ENCODE peak calls at places on chromosomes 2 and 18, in four cellular contexts. A is GM12891, M is NCI-H774, L is heart left ventricle. O is an unnamed sample.

GRCh38 chr2:55014962-55015939 is 35.0 kb downstream of the RTN4 start:
- DNase-seq in L (no peak), A (no peak), M (no peak), O (no peak)

GRCh38 chr2:122523143-122523542 is 767.7 kb downstream of the TSN start:
- DNase-seq in A (no peak), M (no peak), L (no peak), O (no peak)

GRCh38 chr2:139992078-139992477 is 1211.9 kb upstream of the NXPH2 start:
- DNase-seq in M (no peak), L (no peak), A (no peak), O (no peak)

GRCh38 chr2:191030521-191031154 is 16.7 kb upstream of the STAT1 start:
- DNase-seq in M (peak; percentile 27), A (no peak), L (no peak), O (peak; percentile 42)

GRCh38 chr2:181955010-181955409 is 30.6 kb upstream of the PPP1R1C start:
- DNase-seq in A (no peak), L (no peak), M (no peak), O (no peak)

GRCh38 chr18:55557211-55557610 is 30.8 kb downstream of the TCF4 start:
- DNase-seq in M (no peak), L (no peak), A (no peak), O (no peak)

GRCh38 chr18:68233043-68233442 is 481.9 kb downstream of the TMX3 start:
- DNase-seq in A (no peak), L (no peak), M (peak; percentile 27), O (no peak)

GRCh38 chr2:43333096-43333655 is 106.8 kb upstream of the ZFP36L2 start:
- DNase-seq in M (no peak), L (no peak), A (no peak), O (no peak)

GRCh38 chr2:207929923-207930322 is 95.4 kb downstream of the PLEKHM3 start:
- DNase-seq in A (no peak), M (no peak), L (no peak), O (no peak)

GRCh38 chr2:241122376-241123002 is 20.4 kb upstream of the MTERF4 start:
- DNase-seq in M (no peak), L (no peak), A (no peak), O (no peak)

O was measured in GM10248.